ENCODE peak calls at places on chromosomes 1 and 21, in eight cellular contexts. P is amygdala, E is neural crest cell, F is right atrium auricular region, O is psoas muscle, Y is AG08396, C is NCI-H1436, M is HEK293T. X is an unnamed sample.

GRCh38 chr21:46555225-46555617 is 49.7 kb downstream of the S100B start:
- DNase-seq in Y (no peak), P (no peak), E (no peak), C (no peak), O (no peak), F (peak; percentile 49), M (no peak), X (no peak)

GRCh38 chr1:171715813-171716251 is 26.0 kb downstream of the VAMP4 start:
- DNase-seq in P (no peak), C (no peak), O (no peak), E (no peak), M (no peak), F (no peak), Y (no peak), X (no peak)

GRCh38 chr1:107704911-107705310 is 260.1 kb downstream of the VAV3 start:
- DNase-seq in M (no peak), E (no peak), Y (no peak), P (no peak), O (no peak), F (no peak), C (no peak), X (no peak)

GRCh38 chr1:100627018-100627716 is 89.2 kb downstream of the GPR88 start:
- DNase-seq in M (no peak), C (no peak), F (no peak), Y (peak; percentile 33), O (no peak), P (no peak), E (no peak), X (peak; percentile 61)

GRCh38 chr1:67952071-67952470 is 98.4 kb downstream of the DIRAS3 start:
- DNase-seq in M (no peak), E (no peak), F (no peak), O (no peak), Y (no peak), C (no peak), P (no peak), X (no peak)

GRCh38 chr1:65068202-65069011 is 79.6 kb upstream of the AK4 start:
- DNase-seq in Y (peak; percentile 18), O (no peak), P (no peak), C (no peak), F (no peak), M (no peak), E (no peak), X (no peak)

GRCh38 chr1:185108324-185108723 is 48.4 kb downstream of the TRMT1L start:
- DNase-seq in C (no peak), Y (no peak), F (no peak), M (no peak), E (no peak), O (no peak), P (no peak), X (no peak)

GRCh38 chr1:109484519-109484975 is 842 bp downstream of the ATXN7L2 start:
- DNase-seq in M (no peak), O (no peak), C (no peak), P (no peak), Y (no peak), E (no peak), F (no peak), X (no peak)

GRCh38 chr1:107666493-107666892 is 298.5 kb downstream of the VAV3 start:
- DNase-seq in F (no peak), Y (no peak), P (no peak), C (no peak), E (no peak), M (no peak), O (no peak), X (no peak)

GRCh38 chr1:50967416-50968020 is 2.5 kb upstream of the CDKN2C start:
- DNase-seq in Y (peak; percentile 41), P (no peak), M (no peak), O (no peak), E (no peak), C (no peak), F (no peak), X (no peak)

GRCh38 chr1:117662667-117663066 is 56.8 kb downstream of the TENT5C start:
- DNase-seq in F (no peak), P (no peak), E (no peak), Y (no peak), C (no peak), O (no peak), M (no peak), X (no peak)

GRCh38 chr1:196160066-196160795 is 448.0 kb downstream of the KCNT2 start:
- DNase-seq in M (no peak), E (no peak), O (no peak), P (no peak), Y (no peak), C (no peak), F (no peak), X (peak; percentile 25)

GRCh38 chr1:228117335-228117734 is 8.2 kb upstream of the MRPL55 start:
- DNase-seq in F (no peak), M (no peak), P (no peak), C (no peak), Y (no peak), E (no peak), O (no peak), X (no peak)

GRCh38 chr1:159171688-159172501 is 480 bp downstream of the CADM3 start:
- DNase-seq in E (peak; percentile 33), M (no peak), P (peak; percentile 45), Y (no peak), C (no peak), O (peak; percentile 14), F (no peak), X (no peak)

GRCh38 chr1:63770381-63770780 is 3.4 kb upstream of the ROR1 start:
- DNase-seq in F (no peak), M (no peak), E (no peak), C (no peak), Y (no peak), P (no peak), O (no peak), X (no peak)

GRCh38 chr1:8554956-8555534 is 237.1 kb downstream of the SLC45A1 start:
- DNase-seq in C (no peak), P (no peak), O (no peak), E (no peak), M (no peak), F (no peak), Y (peak; percentile 5), X (no peak)

GRCh38 chr21:16571594-16571993 is 841.8 kb downstream of the USP25 start:
- DNase-seq in Y (no peak), M (no peak), O (no peak), F (no peak), E (no peak), C (no peak), P (no peak), X (no peak)

GRCh38 chr1:230337266-230337665 is 88.9 kb downstream of the PGBD5 start:
- DNase-seq in O (no peak), C (no peak), P (no peak), Y (no peak), F (no peak), M (no peak), E (no peak), X (no peak)

GRCh38 chr1:84709175-84709574 is 18.9 kb upstream of the SSX2IP start:
- DNase-seq in E (no peak), F (no peak), M (no peak), P (no peak), O (no peak), Y (no peak), C (no peak), X (no peak)

GRCh38 chr1:62800825-62801306 is 16.9 kb downstream of the ATG4C start:
- DNase-seq in M (no peak), C (no peak), F (no peak), E (no peak), Y (no peak), P (no peak), O (no peak), X (no peak)

GRCh38 chr21:45973475-45974072 is 8.0 kb upstream of the COL6A1 start:
- DNase-seq in P (peak; percentile 55), O (peak; percentile 84), M (peak; percentile 84), C (peak; percentile 76), F (peak; percentile 91), Y (peak; percentile 90), E (peak; percentile 83), X (no peak)

X was measured in GM04504.